ENCODE peak calls at places on chromosomes 13 and 19, in seven cellular contexts. U, J, P, Z, T, W and B are unnamed samples.
A peak's percentile ranks its signal among the peaks of the same experiment; 100 is the strongest.

GRCh38 chr13:42041017-42041683 is 7.3 kb upstream of the DGKH start:
- DNase-seq in P (peak; percentile 41), U (peak; percentile 72), T (peak; percentile 63), W (peak; percentile 53), J (peak; percentile 59), Z (peak; percentile 64), B (no peak)

GRCh38 chr13:65497265-65497664 is 1732.9 kb downstream of the PCDH9 start:
- DNase-seq in Z (no peak), U (peak; percentile 24), T (no peak), J (no peak), P (no peak), W (no peak), B (no peak)

GRCh38 chr19:6047741-6048231 is 62.5 kb downstream of the RFX2 start:
- DNase-seq in U (peak; percentile 72), P (no peak), T (no peak), J (peak; percentile 52), Z (peak; percentile 42), W (no peak), B (no peak)

GRCh38 chr13:22938576-22938975 is 242.2 kb upstream of the SGCG start:
- DNase-seq in T (no peak), P (no peak), U (no peak), J (no peak), W (no peak), Z (no peak), B (no peak)

GRCh38 chr19:8334458-8335342 is 8.4 kb downstream of the KANK3 start:
- DNase-seq in T (peak; percentile 52), P (no peak), W (peak; percentile 41), J (peak; percentile 77), Z (peak; percentile 64), U (peak; percentile 92), B (no peak)

GRCh38 chr19:45179063-45179847 is 671 bp downstream of the BLOC1S3 start:
- DNase-seq in Z (no peak), W (no peak), J (peak; percentile 53), U (peak; percentile 72), T (peak; percentile 44), P (peak; percentile 47), B (no peak)

GRCh38 chr13:49300716-49301589 is 53.2 kb downstream of the CDADC1 start:
- DNase-seq in P (peak; percentile 70), T (no peak), W (no peak), Z (peak; percentile 82), J (peak; percentile 82), U (peak; percentile 81), B (peak; percentile 83)

GRCh38 chr19:10780368-10780767 is 55.6 kb downstream of the TMED1 start:
- DNase-seq in Z (peak; percentile 55), J (peak; percentile 95), U (peak; percentile 37), T (no peak), P (no peak), W (no peak), B (peak; percentile 95)

GRCh38 chr13:77779461-77780272 is 82.2 kb downstream of the SLAIN1 start:
- DNase-seq in T (no peak), Z (peak; percentile 48), J (peak; percentile 87), U (peak; percentile 46), W (no peak), P (peak; percentile 37), B (peak; percentile 93)

GRCh38 chr13:52669677-52670076 is 17.0 kb downstream of the SUGT1 start:
- DNase-seq in T (no peak), J (no peak), P (no peak), U (no peak), W (no peak), Z (no peak), B (no peak)

GRCh38 chr13:52664269-52664668 is 11.6 kb downstream of the SUGT1 start:
- DNase-seq in Z (no peak), W (no peak), J (no peak), U (no peak), T (no peak), P (no peak), B (no peak)

GRCh38 chr13:52670726-52671125 is 18.1 kb downstream of the SUGT1 start:
- DNase-seq in T (no peak), W (no peak), Z (no peak), J (no peak), P (no peak), U (no peak), B (no peak)

GRCh38 chr13:52659340-52659739 is 6.7 kb downstream of the SUGT1 start:
- DNase-seq in P (no peak), J (no peak), T (no peak), U (no peak), Z (no peak), W (no peak), B (no peak)

DNA sequence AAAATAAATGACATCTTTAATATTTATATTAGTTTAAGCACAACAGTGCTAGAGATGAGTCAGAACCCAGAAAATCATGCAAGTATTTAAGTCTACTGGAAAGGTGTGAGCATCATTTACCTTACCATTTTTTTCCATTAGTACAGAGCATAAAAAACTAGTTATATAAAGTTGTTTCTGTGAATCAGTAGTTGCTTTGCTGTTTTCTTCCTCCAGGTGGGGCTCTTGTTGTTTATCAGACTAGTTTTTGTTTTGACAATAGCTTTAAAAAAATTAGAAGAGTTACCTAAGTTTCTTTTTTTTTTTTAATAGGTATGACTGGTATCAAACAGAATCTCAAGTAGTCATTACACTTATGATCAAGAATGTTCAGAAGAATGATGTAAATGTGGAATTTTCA is 12.7 kb downstream of the SUGT1 start:
- DNase-seq in J (peak; percentile 29), T (no peak), U (peak; percentile 27), W (no peak), Z (no peak), P (no peak), B (no peak)
- TF ChIP-seq CTCF in J (peak; percentile 53), T (peak; percentile 46), U (peak; percentile 43), W (peak; percentile 52), Z (peak; percentile 18), P (no peak), B (no peak)

GRCh38 chr19:36061367-36061766 is 6.7 kb downstream of the WDR62 start:
- DNase-seq in P (no peak), J (no peak), W (no peak), Z (no peak), T (no peak), U (no peak), B (no peak)

GRCh38 chr19:36058481-36059179 is 3.9 kb downstream of the WDR62 start:
- DNase-seq in T (no peak), W (no peak), U (no peak), Z (no peak), P (no peak), J (no peak), B (no peak)

GRCh38 chr19:36059180-36059910 is 4.6 kb downstream of the WDR62 start:
- DNase-seq in Z (no peak), W (no peak), J (no peak), T (no peak), U (no peak), P (no peak), B (no peak)

GRCh38 chr19:36064829-36065228 is 10.1 kb downstream of the WDR62 start:
- DNase-seq in T (no peak), Z (no peak), U (no peak), J (no peak), W (no peak), P (no peak), B (peak; percentile 9)

DNA sequence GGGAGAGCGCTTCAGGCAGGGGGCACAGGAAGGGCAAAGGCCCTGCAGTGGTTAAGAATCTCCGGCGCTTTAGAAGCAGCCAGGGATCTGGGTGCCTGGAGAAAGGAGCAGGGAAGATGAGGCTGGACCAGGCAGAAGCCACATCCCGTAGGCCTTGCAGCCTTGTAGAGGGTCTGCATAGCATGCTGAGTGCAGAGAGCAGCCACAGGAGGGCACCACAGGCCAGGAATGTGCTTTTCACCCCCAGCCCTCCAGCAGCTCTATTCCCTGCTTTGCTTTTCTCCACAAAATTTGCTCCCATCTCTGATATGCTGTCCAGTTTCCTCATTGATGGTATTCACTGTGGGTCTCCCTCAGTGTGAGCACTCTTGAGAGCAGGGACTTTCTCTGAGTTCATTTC is 5.7 kb downstream of the WDR62 start:
- DNase-seq in U (peak; percentile 86), W (peak; percentile 46), J (peak; percentile 80), T (peak; percentile 54), Z (peak; percentile 59), P (no peak), B (peak; percentile 11)
- TF ChIP-seq CTCF in U (peak; percentile 75), W (peak; percentile 74), J (peak; percentile 70), T (peak; percentile 61), Z (peak; percentile 23), P (no peak), B (peak; percentile 36)

GRCh38 chr13:36813226-36813625 is 5.8 kb upstream of the RFXAP start:
- DNase-seq in W (no peak), U (no peak), T (no peak), P (no peak), J (no peak), Z (no peak), B (no peak)

GRCh38 chr13:36814465-36814864 is 4.6 kb upstream of the RFXAP start:
- DNase-seq in J (peak; percentile 57), P (no peak), Z (no peak), W (no peak), T (no peak), U (no peak), B (no peak)

GRCh38 chr13:36817996-36818395 is 1.0 kb upstream of the RFXAP start:
- DNase-seq in Z (no peak), J (no peak), P (no peak), W (no peak), U (no peak), T (no peak), B (no peak)

GRCh38 chr13:36818483-36819063 is 449 bp upstream of the RFXAP start:
- DNase-seq in P (no peak), Z (no peak), J (no peak), T (no peak), W (no peak), U (peak; percentile 8), B (no peak)

DNA sequence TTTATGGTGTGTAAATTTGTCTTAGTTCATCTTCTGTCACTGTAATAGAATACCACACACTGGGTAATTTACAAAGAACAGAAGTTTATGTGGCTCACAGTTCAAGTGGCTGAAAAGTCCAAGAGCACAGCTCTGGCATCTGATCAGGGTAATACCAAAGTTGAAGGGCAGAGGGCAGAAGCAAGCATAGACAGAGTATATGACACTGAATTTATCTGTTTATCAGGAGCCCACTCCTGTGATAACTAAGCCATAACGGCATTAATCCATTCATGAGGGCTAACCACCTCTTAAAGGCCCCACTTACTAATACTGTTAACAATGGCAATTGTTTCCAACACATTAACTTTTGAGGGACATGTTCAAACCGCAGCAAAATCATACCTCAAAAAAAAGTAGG is 4.0 kb upstream of the RFXAP start:
- DNase-seq in Z (no peak), U (peak; percentile 44), W (no peak), J (no peak), P (no peak), T (no peak), B (peak; percentile 19)
- TF ChIP-seq CTCF in Z (peak; percentile 16), U (peak; percentile 36), W (peak; percentile 13), J (peak; percentile 30), P (no peak), T (peak; percentile 27), B (no peak)

GRCh38 chr13:109790071-109790470 is 3.7 kb upstream of the IRS2 start:
- DNase-seq in Z (no peak), T (no peak), U (peak; percentile 58), J (peak; percentile 45), P (no peak), W (no peak), B (peak; percentile 46)

GRCh38 chr13:109789262-109789661 is 2.9 kb upstream of the IRS2 start:
- DNase-seq in U (peak; percentile 42), W (no peak), Z (no peak), P (no peak), J (no peak), T (no peak), B (no peak)

GRCh38 chr13:109792416-109793090 is 6.2 kb upstream of the IRS2 start:
- DNase-seq in P (no peak), W (no peak), Z (no peak), T (no peak), U (no peak), J (no peak), B (no peak)

GRCh38 chr13:109788372-109789195 is 2.2 kb upstream of the IRS2 start:
- DNase-seq in J (no peak), W (no peak), P (no peak), Z (no peak), T (no peak), U (no peak), B (no peak)

GRCh38 chr13:109790951-109791605 is 4.7 kb upstream of the IRS2 start:
- DNase-seq in J (peak; percentile 52), P (no peak), Z (peak; percentile 70), T (no peak), U (peak; percentile 69), W (no peak), B (peak; percentile 76)
- TF ChIP-seq CTCF in J (peak; percentile 43), P (no peak), Z (peak; percentile 42), T (peak; percentile 52), U (peak; percentile 47), W (peak; percentile 55), B (peak; percentile 76)